ENCODE peak calls at places on chromosomes 2 and 18, in five cellular contexts. O is colonic mucosa, P is IMR-90, Y is spleen, I is cardiac muscle cell. V is an unnamed sample.

GRCh38 chr2:73993799-73994543 is 9.3 kb downstream of the TET3 start:
- DNase-seq in Y (no peak), P (no peak), O (no peak), I (no peak), V (no peak)

GRCh38 chr2:105518897-105519296 is 120.0 kb upstream of the FHL2 start:
- DNase-seq in Y (no peak), I (peak; percentile 52), O (no peak), P (no peak), V (no peak)

GRCh38 chr2:38213619-38214018 is 137.7 kb upstream of the CYP1B1 start:
- DNase-seq in I (no peak), Y (no peak), O (no peak), P (no peak), V (no peak)

GRCh38 chr18:13621446-13621849 is 104.9 kb downstream of the FAM210A start:
- DNase-seq in Y (peak; percentile 65), P (no peak), O (no peak), I (no peak), V (no peak)

GRCh38 chr18:8609711-8610441 is 639 bp downstream of the RAB12 start:
- DNase-seq in Y (peak; percentile 90), I (peak; percentile 30), O (no peak), P (no peak), V (peak; percentile 68)

GRCh38 chr18:55502346-55502710 is 85.7 kb downstream of the TCF4 start:
- DNase-seq in O (no peak), Y (no peak), P (no peak), I (no peak), V (no peak)

GRCh38 chr2:224668123-224668909 is 47.8 kb downstream of the CCDC195 start:
- DNase-seq in P (no peak), O (no peak), I (no peak), Y (no peak), V (no peak)

GRCh38 chr2:237056271-237056875 is 29.3 kb upstream of the COPS8 start:
- DNase-seq in P (no peak), I (no peak), Y (no peak), O (no peak), V (no peak)

GRCh38 chr18:48990497-48991298 is 39.9 kb upstream of the SMAD7 start:
- DNase-seq in Y (no peak), P (peak; percentile 75), O (no peak), I (no peak), V (peak; percentile 41)

GRCh38 chr18:5152335-5153020 is 44.6 kb downstream of the AKAIN1 start:
- DNase-seq in I (no peak), P (no peak), O (no peak), Y (no peak), V (no peak)

GRCh38 chr18:14086459-14087231 is 45.6 kb downstream of the ZNF519 start:
- DNase-seq in O (no peak), Y (no peak), I (peak; percentile 73), P (peak; percentile 37), V (no peak)

GRCh38 chr18:77223221-77223639 is 26.4 kb upstream of the GALR1 start:
- DNase-seq in Y (no peak), O (no peak), I (no peak), P (no peak), V (no peak)

GRCh38 chr2:12488365-12488972 is 228.3 kb upstream of the TRIB2 start:
- DNase-seq in O (no peak), I (no peak), P (no peak), Y (peak; percentile 79), V (no peak)

GRCh38 chr2:42742740-42743666 is 20.9 kb downstream of the OXER1 start:
- DNase-seq in P (no peak), I (no peak), Y (no peak), O (no peak), V (no peak)

GRCh38 chr2:186459009-186459408 is 27.1 kb upstream of the ZC3H15 start:
- DNase-seq in I (no peak), O (no peak), Y (no peak), P (peak; percentile 28), V (no peak)

GRCh38 chr2:233822101-233822771 is 32.1 kb downstream of the HJURP start:
- DNase-seq in Y (peak; percentile 69), P (no peak), I (no peak), O (no peak), V (no peak)

GRCh38 chr2:177679611-177680530 is 287.3 kb downstream of the AGPS start:
- DNase-seq in Y (no peak), P (no peak), I (no peak), O (peak; percentile 38), V (no peak)

GRCh38 chr2:240426797-240427721 is 8.4 kb upstream of the GPC1 start:
- DNase-seq in Y (peak; percentile 63), O (no peak), I (no peak), P (peak; percentile 85), V (no peak)

GRCh38 chr2:59540864-59541263 is 1012.6 kb downstream of the BCL11A start:
- DNase-seq in O (no peak), P (no peak), I (no peak), Y (no peak), V (no peak)

GRCh38 chr2:177478907-177479306 is 86.3 kb downstream of the AGPS start:
- DNase-seq in I (no peak), O (no peak), Y (no peak), P (no peak), V (no peak)

GRCh38 chr2:54048117-54048785 is 67.2 kb upstream of the ACYP2 start:
- DNase-seq in Y (no peak), I (no peak), P (no peak), O (no peak), V (no peak)

GRCh38 chr2:23367760-23368159 is 17.2 kb upstream of the KLHL29 start:
- DNase-seq in I (no peak), P (peak; percentile 66), Y (no peak), O (no peak), V (no peak)

GRCh38 chr2:47254464-47254863 is 99.4 kb upstream of the STPG4 start:
- DNase-seq in O (no peak), I (no peak), Y (no peak), P (no peak), V (no peak)

GRCh38 chr2:120991401-120991800 is 255.7 kb downstream of the GLI2 start:
- DNase-seq in Y (peak; percentile 50), O (no peak), I (no peak), P (no peak), V (no peak)

GRCh38 chr2:45806563-45807358 is 155.3 kb downstream of the PRKCE start:
- DNase-seq in Y (no peak), O (no peak), I (no peak), P (no peak), V (no peak)

GRCh38 chr2:20348542-20348941 is 2.1 kb downstream of the PUM2 start:
- DNase-seq in P (no peak), Y (no peak), I (no peak), O (peak; percentile 63), V (no peak)

GRCh38 chr2:27324720-27325119 is 1.8 kb upstream of the MPV17 start:
- DNase-seq in O (no peak), Y (no peak), P (no peak), I (no peak), V (no peak)

GRCh38 chr2:27322766-27323591 is at the start of gene MPV17:
- DNase-seq in Y (peak; percentile 96), I (peak; percentile 96), P (peak; percentile 91), O (peak; percentile 95), V (peak; percentile 92)

GRCh38 chr2:27322301-27322765 is 564 bp downstream of the MPV17 start:
- DNase-seq in O (peak; percentile 21), Y (peak; percentile 83), P (peak; percentile 8), I (no peak), V (peak; percentile 49)

GRCh38 chr2:27323592-27324285 is 842 bp upstream of the MPV17 start:
- DNase-seq in O (no peak), Y (no peak), P (no peak), I (no peak), V (no peak)

DNA sequence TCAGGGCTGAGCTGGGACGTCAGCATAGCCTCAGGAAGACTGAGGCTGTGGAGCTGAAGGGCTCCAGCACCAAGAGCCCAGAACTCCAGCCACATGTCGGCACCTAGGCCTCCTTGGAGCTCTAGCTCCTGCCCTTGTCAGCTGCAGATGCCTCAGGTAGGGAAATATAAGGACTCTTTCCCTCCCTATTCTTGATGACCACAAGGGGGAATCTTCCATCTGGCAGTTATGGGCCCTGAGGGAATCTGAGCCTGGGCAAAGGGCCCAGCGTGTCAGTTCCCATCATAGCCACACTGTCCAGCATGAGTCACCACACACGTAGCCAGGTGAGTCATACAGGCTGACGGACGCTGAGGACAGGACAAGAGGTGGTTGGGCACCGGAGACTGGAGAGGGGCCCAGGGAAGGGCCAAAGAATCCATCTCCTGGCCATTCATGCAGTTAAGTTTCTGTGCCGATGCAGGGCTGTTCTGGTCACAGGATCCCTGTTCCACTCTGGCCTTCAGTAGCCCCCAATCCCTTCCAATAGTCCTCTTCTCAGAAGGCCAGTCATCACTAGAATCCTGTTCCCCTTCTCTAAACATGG is 1.8 kb downstream of the MPV17 start:
- DNase-seq in O (peak; percentile 50), Y (no peak), I (no peak), P (peak; percentile 99), V (peak; percentile 91)
- H3K27ac ChIP-seq in O (no peak overlapping the region), Y (no peak overlapping the region), I (no peak overlapping the region), P (peak overlapping the region; percentile 64), V (peak overlapping the region; percentile 99)

GRCh38 chr2:165898381-165898780 is 55.2 kb downstream of the TTC21B start:
- DNase-seq in P (peak; percentile 28), I (no peak), Y (no peak), O (no peak), V (no peak)

GRCh38 chr2:165895974-165896373 is 57.6 kb downstream of the TTC21B start:
- DNase-seq in Y (no peak), I (no peak), O (no peak), P (no peak), V (no peak)

GRCh38 chr2:165899311-165899710 is 54.3 kb downstream of the TTC21B start:
- DNase-seq in I (no peak), O (no peak), Y (no peak), P (no peak), V (no peak)

GRCh38 chr2:165897741-165898140 is 55.8 kb downstream of the TTC21B start:
- DNase-seq in O (no peak), I (no peak), Y (no peak), P (no peak), V (no peak)

GRCh38 chr2:165897074-165897683 is 56.4 kb downstream of the TTC21B start:
- DNase-seq in P (no peak), I (no peak), O (no peak), Y (no peak), V (no peak)
- H3K27ac ChIP-seq in P (no peak overlapping the region), I (no peak overlapping the region), O (no peak overlapping the region), Y (no peak overlapping the region), V (no peak overlapping the region)

DNA sequence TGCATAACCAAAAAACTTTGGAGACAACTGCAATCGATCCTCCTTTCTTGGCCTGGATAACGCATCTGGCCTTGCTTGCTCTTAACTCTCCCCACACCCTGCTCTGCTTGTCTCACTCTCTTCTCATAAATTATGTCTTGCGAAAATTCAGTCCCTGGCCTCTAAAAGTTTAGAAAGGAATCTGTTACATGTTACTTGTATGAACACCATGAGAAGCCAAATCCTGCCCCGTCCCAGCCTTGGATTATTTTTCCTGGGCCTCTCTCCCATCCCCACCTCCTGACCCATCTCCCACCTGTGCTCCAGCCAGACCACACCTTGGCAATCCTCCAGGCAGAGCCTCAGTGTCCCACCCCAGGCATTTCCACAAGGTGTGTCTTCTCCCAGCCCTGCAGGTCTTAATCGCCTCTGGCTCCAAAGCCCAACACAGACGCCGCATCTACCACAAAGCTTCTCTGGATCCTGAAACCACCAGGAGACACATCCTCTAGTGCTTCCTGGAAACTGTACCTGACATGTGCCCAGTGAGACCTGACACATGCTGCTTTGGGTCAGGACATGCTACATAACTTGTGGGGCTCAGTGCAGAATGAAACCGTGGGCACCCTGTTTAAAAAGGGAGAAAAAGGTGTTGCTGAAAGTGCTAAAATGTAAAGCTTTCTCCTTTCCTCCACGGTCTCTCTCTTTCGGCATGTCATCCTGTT is 99.6 kb upstream of the ST3GAL5 start:
- DNase-seq in O (peak; percentile 19), Y (no peak), I (no peak), P (no peak), V (no peak)
- H3K27ac ChIP-seq in O (no peak overlapping the region), Y (peak overlapping the region; percentile 70), I (no peak overlapping the region), P (no peak overlapping the region), V (peak overlapping the region; percentile 70)

GRCh38 chr18:59420244-59420643 is 61.2 kb upstream of the LMAN1 start:
- DNase-seq in Y (no peak), P (no peak), I (no peak), O (no peak), V (no peak)
- H3K27ac ChIP-seq in Y (no peak overlapping the region), P (no peak overlapping the region), I (no peak overlapping the region), O (no peak overlapping the region), V (no peak overlapping the region)